ENCODE peak calls at places on chromosomes 5 and 9, in five cellular contexts. One of them, this sample, is unnamed.

GRCh38 chr5:39219433-39219832 is at the start of gene FYB1:
- DNase-seq in A549: no peak
- DNase-seq in transverse colon: no peak
- DNase-seq in NB4: peak
- DNase-seq in breast epithelium: no peak
- DNase-seq in this sample: peak

GRCh38 chr5:68872088-68872842 is 221.5 kb upstream of the SLC30A5 start:
- DNase-seq in transverse colon: no peak
- DNase-seq in breast epithelium: no peak
- DNase-seq in A549: no peak
- DNase-seq in NB4: no peak
- DNase-seq in this sample: no peak

GRCh38 chr9:137156567-137157375 is 13.1 kb downstream of the LRRC26 start:
- DNase-seq in transverse colon: peak
- DNase-seq in A549: peak
- DNase-seq in NB4: no peak
- DNase-seq in breast epithelium: no peak
- DNase-seq in this sample: no peak

GRCh38 chr9:133759146-133759900 is 21.2 kb upstream of the SARDH start:
- DNase-seq in A549: no peak
- DNase-seq in breast epithelium: peak
- DNase-seq in NB4: no peak
- DNase-seq in transverse colon: no peak
- DNase-seq in this sample: peak

GRCh38 chr9:4713849-4714248 is 27.2 kb downstream of the AK3 start:
- DNase-seq in breast epithelium: no peak
- DNase-seq in transverse colon: no peak
- DNase-seq in A549: no peak
- DNase-seq in NB4: peak
- DNase-seq in this sample: no peak

GRCh38 chr5:113204525-113205161 is 228.0 kb downstream of the DCP2 start:
- DNase-seq in transverse colon: peak
- DNase-seq in breast epithelium: peak
- DNase-seq in A549: no peak
- DNase-seq in NB4: no peak
- DNase-seq in this sample: peak

GRCh38 chr5:121445511-121445910 is 406.2 kb upstream of the FTMT start:
- DNase-seq in breast epithelium: no peak
- DNase-seq in NB4: no peak
- DNase-seq in A549: no peak
- DNase-seq in transverse colon: no peak
- DNase-seq in this sample: no peak

GRCh38 chr9:85716031-85716877 is 25.5 kb downstream of the AGTPBP1 start:
- DNase-seq in breast epithelium: no peak
- DNase-seq in A549: no peak
- DNase-seq in transverse colon: no peak
- DNase-seq in NB4: peak
- DNase-seq in this sample: no peak

DNA sequence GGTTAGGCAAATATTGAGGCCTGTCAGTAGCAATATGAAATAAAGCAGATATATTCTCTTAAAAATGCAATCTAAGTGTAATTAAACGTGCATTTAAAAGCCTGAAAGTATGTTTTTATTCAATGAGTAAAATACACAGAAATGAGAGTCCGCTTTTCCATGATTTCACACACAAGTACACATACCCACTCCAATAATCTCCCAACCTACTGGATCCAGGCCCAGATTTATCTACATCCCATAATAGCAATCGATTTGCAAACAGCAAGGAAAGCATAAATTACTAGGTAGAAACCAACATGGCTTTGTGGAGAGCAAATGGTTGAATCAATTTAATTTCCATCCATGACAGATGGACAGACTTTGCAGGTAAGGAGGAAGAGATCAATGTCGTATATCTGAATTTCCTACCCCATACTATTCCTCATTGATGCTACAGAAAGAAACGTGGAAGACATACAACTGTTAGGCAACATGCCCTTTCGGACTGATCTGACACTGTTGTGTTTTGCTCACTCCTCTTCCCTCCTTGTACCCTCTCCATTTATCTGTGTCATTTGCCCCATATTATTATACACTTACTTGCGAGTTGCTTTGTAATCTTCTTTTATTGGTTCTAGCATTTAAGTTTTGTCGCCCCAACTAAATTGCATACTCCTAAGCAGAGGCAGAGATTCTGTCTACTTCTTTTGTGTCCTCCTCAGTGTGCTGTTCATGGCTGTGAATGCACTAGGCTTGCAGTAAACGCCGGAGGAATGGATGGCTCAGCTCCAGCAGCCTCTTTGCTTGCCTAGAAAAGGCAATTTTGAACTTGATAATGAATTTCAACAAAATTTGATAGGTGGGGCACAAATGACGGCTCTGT is 133.6 kb downstream of the NFIB start:
- DNase-seq in A549: no peak
- DNase-seq in breast epithelium: no peak
- DNase-seq in transverse colon: peak
- DNase-seq in NB4: no peak
- DNase-seq in this sample: peak
- H3K4me3 ChIP-seq in A549: no peak
- H3K4me3 ChIP-seq in breast epithelium: peak
- H3K4me3 ChIP-seq in transverse colon: no peak
- H3K4me3 ChIP-seq in NB4: no peak
- H3K4me3 ChIP-seq in this sample: no peak

GRCh38 chr5:133056891-133057290 is 5.1 kb downstream of the HSPA4 start:
- DNase-seq in transverse colon: no peak
- DNase-seq in NB4: no peak
- DNase-seq in A549: no peak
- DNase-seq in breast epithelium: no peak
- DNase-seq in this sample: no peak

GRCh38 chr5:133065482-133065881 is 13.7 kb downstream of the HSPA4 start:
- DNase-seq in transverse colon: no peak
- DNase-seq in breast epithelium: no peak
- DNase-seq in A549: no peak
- DNase-seq in NB4: no peak
- DNase-seq in this sample: no peak

GRCh38 chr5:133063965-133064364 is 12.2 kb downstream of the HSPA4 start:
- DNase-seq in breast epithelium: no peak
- DNase-seq in transverse colon: no peak
- DNase-seq in A549: no peak
- DNase-seq in NB4: no peak
- DNase-seq in this sample: no peak

GRCh38 chr5:133054697-133055471 is 3.1 kb downstream of the HSPA4 start:
- DNase-seq in breast epithelium: no peak
- DNase-seq in NB4: no peak
- DNase-seq in A549: no peak
- DNase-seq in transverse colon: no peak
- DNase-seq in this sample: no peak

DNA sequence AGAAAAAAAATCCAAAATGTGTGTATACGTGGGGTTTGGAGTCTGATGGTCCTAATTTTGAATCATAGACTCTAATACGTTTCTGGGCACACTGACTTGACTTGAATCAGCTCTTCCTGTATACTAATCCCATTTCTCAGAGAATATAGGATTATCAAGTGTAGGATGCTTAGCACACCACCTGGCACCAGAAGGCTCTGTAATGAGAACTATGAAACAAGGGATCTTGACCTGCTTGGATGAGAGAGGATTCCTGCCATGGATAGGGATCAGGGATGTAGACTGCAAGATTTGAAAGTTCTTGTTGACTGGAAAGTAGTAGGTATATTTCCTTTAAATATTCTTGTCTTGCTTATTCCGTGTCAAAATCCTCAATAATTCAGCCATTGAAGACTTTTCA is 7.8 kb downstream of the HSPA4 start:
- DNase-seq in breast epithelium: no peak
- DNase-seq in transverse colon: no peak
- DNase-seq in NB4: no peak
- DNase-seq in A549: no peak
- DNase-seq in this sample: no peak
- TF ChIP-seq CTCF in breast epithelium: no peak
- TF ChIP-seq CTCF in transverse colon: no peak
- TF ChIP-seq CTCF in NB4: no peak
- TF ChIP-seq CTCF in A549: no peak
- TF ChIP-seq CTCF in this sample: no peak

DNA sequence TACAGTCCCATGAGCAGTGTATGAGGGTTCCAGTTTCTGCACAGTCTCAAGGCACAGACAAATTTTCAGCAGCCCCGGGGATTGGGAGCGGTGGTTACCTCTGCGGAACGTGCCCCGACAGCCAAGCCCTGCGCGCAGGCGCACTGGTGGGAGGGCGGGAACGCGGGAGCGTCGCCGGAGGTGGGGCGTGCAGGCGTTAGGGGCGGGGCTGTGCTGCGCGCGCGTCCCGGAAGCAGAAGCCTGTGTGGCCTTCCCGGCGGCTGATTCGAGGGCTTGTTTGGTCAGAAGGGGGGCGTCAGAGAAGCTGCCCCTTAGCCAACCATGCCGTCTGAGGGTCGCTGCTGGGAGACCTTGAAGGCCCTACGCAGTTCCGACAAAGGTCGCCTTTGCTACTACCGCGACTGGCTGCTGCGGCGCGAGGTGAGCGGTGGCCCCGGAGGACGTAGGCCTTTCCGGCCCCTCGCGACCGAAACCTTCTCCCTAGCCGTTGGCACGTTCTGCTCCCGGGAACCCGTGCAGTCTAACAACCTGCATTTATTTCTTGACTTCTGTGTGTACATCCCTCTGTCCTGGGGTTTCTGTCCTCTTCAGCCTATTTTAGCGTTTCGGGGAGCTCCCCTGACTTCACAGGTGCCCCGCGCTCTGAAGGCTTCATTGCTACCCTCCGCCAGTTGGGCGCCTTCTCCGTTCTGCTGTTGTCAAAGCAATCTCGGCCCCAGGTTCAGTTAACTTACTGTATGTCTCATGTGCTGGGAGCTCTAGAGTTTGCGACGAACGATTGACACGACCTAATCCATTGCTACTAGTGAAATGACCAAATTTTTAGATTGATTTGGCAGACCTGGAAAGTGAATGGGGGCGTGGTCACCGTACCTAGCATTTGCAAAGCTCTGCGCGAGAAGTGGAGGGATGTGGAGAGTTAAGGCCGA is at the start of gene GLE1:
- DNase-seq in transverse colon: peak
- DNase-seq in breast epithelium: peak
- DNase-seq in NB4: peak
- DNase-seq in A549: peak
- DNase-seq in this sample: peak
- TF ChIP-seq POLR2A in transverse colon: peak
- TF ChIP-seq POLR2A in breast epithelium: peak
- TF ChIP-seq POLR2A in NB4: peak
- TF ChIP-seq POLR2A in A549: peak
- TF ChIP-seq POLR2A in this sample: no peak

GRCh38 chr9:110767559-110768063 is 99.0 kb downstream of the MUSK start:
- DNase-seq in transverse colon: peak
- DNase-seq in breast epithelium: no peak
- DNase-seq in NB4: no peak
- DNase-seq in A549: no peak
- DNase-seq in this sample: peak
- H3K4me3 ChIP-seq in transverse colon: no peak
- H3K4me3 ChIP-seq in breast epithelium: no peak
- H3K4me3 ChIP-seq in NB4: no peak
- H3K4me3 ChIP-seq in A549: no peak
- H3K4me3 ChIP-seq in this sample: no peak

GRCh38 chr9:21994996-21995651 is 533 bp downstream of the CDKN2B-AS1 start:
- DNase-seq in NB4: no peak
- DNase-seq in breast epithelium: no peak
- DNase-seq in transverse colon: peak
- DNase-seq in A549: no peak
- DNase-seq in this sample: peak
- TF ChIP-seq CTCF in NB4: no peak
- TF ChIP-seq CTCF in breast epithelium: no peak
- TF ChIP-seq CTCF in transverse colon: no peak
- TF ChIP-seq CTCF in A549: no peak
- TF ChIP-seq CTCF in this sample: no peak

GRCh38 chr5:154196955-154197652 is 6.6 kb downstream of the GALNT10 start:
- DNase-seq in breast epithelium: no peak
- DNase-seq in transverse colon: no peak
- DNase-seq in A549: peak
- DNase-seq in NB4: peak
- DNase-seq in this sample: no peak
- TF ChIP-seq POLR2A in breast epithelium: no peak
- TF ChIP-seq POLR2A in transverse colon: no peak
- TF ChIP-seq POLR2A in A549: no peak
- TF ChIP-seq POLR2A in NB4: no peak
- TF ChIP-seq POLR2A in this sample: no peak

GRCh38 chr9:125261501-125262216 is at the start of gene GAPVD1:
- DNase-seq in A549: peak
- DNase-seq in breast epithelium: peak
- DNase-seq in NB4: peak
- DNase-seq in transverse colon: peak
- DNase-seq in this sample: peak
- H3K4me3 ChIP-seq in A549: peak
- H3K4me3 ChIP-seq in breast epithelium: peak
- H3K4me3 ChIP-seq in NB4: peak
- H3K4me3 ChIP-seq in transverse colon: peak
- H3K4me3 ChIP-seq in this sample: peak

GRCh38 chr5:66742083-66742895 is 146.1 kb downstream of the MAST4 start:
- DNase-seq in A549: peak
- DNase-seq in NB4: peak
- DNase-seq in transverse colon: peak
- DNase-seq in breast epithelium: no peak
- DNase-seq in this sample: no peak
- TF ChIP-seq CTCF in A549: peak
- TF ChIP-seq CTCF in NB4: peak
- TF ChIP-seq CTCF in transverse colon: peak
- TF ChIP-seq CTCF in breast epithelium: no peak
- TF ChIP-seq CTCF in this sample: no peak